ENCODE peak calls at places on chromosomes 6 and 20, in eight cellular contexts. E, T, A, Y, I, X, J and P are unnamed samples.

GRCh38 chr6:109406196-109406595 is 23.9 kb upstream of the CD164 start:
- DNase-seq in X (no peak), E (no peak), I (no peak), J (no peak), Y (no peak), A (no peak), T (peak), P (no peak)

GRCh38 chr6:100462990-100463684 is 1.6 kb downstream of the SIM1 start:
- DNase-seq in X (no peak), J (no peak), I (no peak), E (no peak), Y (no peak), A (no peak), T (no peak), P (no peak)

GRCh38 chr6:36067374-36068011 is 39.9 kb downstream of the MAPK14 start:
- DNase-seq in X (no peak), I (no peak), T (peak), J (no peak), Y (no peak), E (no peak), A (no peak), P (no peak)

GRCh38 chr6:30819287-30819917 is 64.9 kb upstream of the DDR1 start:
- DNase-seq in J (no peak), I (no peak), X (no peak), E (no peak), A (no peak), T (no peak), Y (no peak), P (no peak)

GRCh38 chr20:8060977-8061376 is 41.4 kb upstream of the TMX4 start:
- DNase-seq in I (no peak), E (no peak), Y (no peak), X (no peak), J (no peak), A (no peak), T (no peak), P (no peak)

GRCh38 chr6:90458353-90459224 is 128.3 kb downstream of the MAP3K7 start:
- DNase-seq in Y (no peak), X (no peak), A (no peak), T (peak), I (no peak), J (no peak), E (no peak), P (no peak)

GRCh38 chr6:148414836-148415235 is 72.2 kb downstream of the SASH1 start:
- DNase-seq in T (peak), A (no peak), E (no peak), J (no peak), Y (peak), X (no peak), I (no peak), P (no peak)

GRCh38 chr6:167576050-167576741 is 250.5 kb upstream of the AFDN start:
- DNase-seq in E (no peak), J (no peak), Y (no peak), I (no peak), T (no peak), A (peak), X (no peak), P (no peak)

GRCh38 chr6:11218827-11219826 is 13.3 kb downstream of the NEDD9 start:
- DNase-seq in J (peak), A (no peak), I (no peak), E (peak), X (no peak), Y (no peak), T (peak), P (no peak)

GRCh38 chr6:155524249-155524651 is 68.6 kb upstream of the NOX3 start:
- DNase-seq in A (no peak), X (no peak), E (no peak), T (peak), I (no peak), Y (no peak), J (no peak), P (no peak)

GRCh38 chr6:143743256-143744166 is 65.7 kb downstream of the PHACTR2 start:
- DNase-seq in T (peak), E (peak), I (no peak), Y (no peak), A (no peak), J (no peak), X (no peak), P (no peak)

GRCh38 chr6:12288844-12289654 is 1.1 kb upstream of the EDN1 start:
- DNase-seq in Y (peak), X (peak), J (peak), A (peak), T (peak), E (peak), I (no peak), P (no peak)

GRCh38 chr20:41387433-41387832 is 20.8 kb upstream of the EMILIN3 start:
- DNase-seq in T (no peak), J (no peak), E (no peak), Y (no peak), A (no peak), X (no peak), I (no peak), P (no peak)

GRCh38 chr20:24118781-24119175 is 130.2 kb upstream of the GGTLC1 start:
- DNase-seq in E (no peak), I (no peak), Y (no peak), J (no peak), A (no peak), X (no peak), T (peak), P (no peak)

GRCh38 chr6:159110013-159110412 is 59.2 kb upstream of the FNDC1 start:
- DNase-seq in J (peak), T (peak), E (no peak), Y (peak), A (no peak), I (peak), X (peak), P (peak)

GRCh38 chr6:49606696-49607390 is 29.8 kb downstream of the RHAG start:
- DNase-seq in E (peak), I (peak), A (no peak), Y (peak), X (peak), J (peak), T (peak), P (peak)

GRCh38 chr20:49891486-49891885 is 23.8 kb downstream of the SPATA2 start:
- DNase-seq in J (no peak), Y (no peak), T (no peak), A (no peak), X (no peak), E (no peak), I (no peak), P (no peak)

GRCh38 chr6:56724455-56724854 is 81.8 kb upstream of the DST start:
- DNase-seq in T (peak), A (no peak), Y (no peak), E (no peak), X (no peak), I (no peak), J (no peak), P (no peak)

GRCh38 chr6:19759117-19759880 is 77.9 kb upstream of the ID4 start:
- DNase-seq in A (no peak), X (no peak), T (peak), E (no peak), I (no peak), J (no peak), Y (peak), P (no peak)

GRCh38 chr6:139369568-139370046 is 4.8 kb downstream of the CITED2 start:
- DNase-seq in X (peak), T (peak), I (peak), J (no peak), Y (peak), E (no peak), A (no peak), P (no peak)

GRCh38 chr6:106134906-106135634 is 48.9 kb downstream of the PRDM1 start:
- DNase-seq in Y (no peak), E (peak), T (no peak), J (no peak), A (no peak), X (no peak), I (no peak), P (no peak)

GRCh38 chr20:37984018-37984785 is 49.1 kb downstream of the TTI1 start:
- DNase-seq in A (no peak), T (no peak), Y (no peak), E (no peak), X (no peak), I (no peak), J (no peak), P (no peak)

GRCh38 chr20:37911838-37912273 is 8.9 kb downstream of the VSTM2L start:
- DNase-seq in J (no peak), A (peak), Y (no peak), T (peak), I (peak), X (no peak), E (peak), P (no peak)

GRCh38 chr6:170098428-170099170 is 192.3 kb downstream of the DLL1 start:
- DNase-seq in Y (no peak), J (peak), T (no peak), A (peak), E (peak), I (no peak), X (no peak), P (no peak)

GRCh38 chr20:9352740-9353139 is 161.7 kb upstream of the LAMP5 start:
- DNase-seq in E (no peak), I (no peak), A (no peak), Y (no peak), J (no peak), X (no peak), T (no peak), P (no peak)

GRCh38 chr6:31610891-31611425 is 4.1 kb upstream of the AIF1 start:
- DNase-seq in E (no peak), J (no peak), A (no peak), X (no peak), T (no peak), Y (no peak), I (no peak), P (no peak)